ENCODE peak calls at places on chromosomes 5 and 9, in six cellular contexts. K is NCI-H146; Q is fibroblast of villous mesenchyme; W is GM18507; F is effector CD4-positive, alpha-beta T cell; T is esophagus muscularis mucosa. R is an unnamed sample.

GRCh38 chr9:96442491-96442890 is 7.5 kb upstream of the HABP4 start:
- DNase-seq in K (no peak), Q (no peak), W (no peak), F (no peak), T (no peak), R (no peak)

GRCh38 chr5:4207456-4207855 is 611.8 kb downstream of the IRX1 start:
- DNase-seq in K (no peak), Q (no peak), W (no peak), F (no peak), T (no peak), R (no peak)

GRCh38 chr9:88737031-88737430 is 202.1 kb downstream of the NXNL2 start:
- DNase-seq in K (no peak), Q (no peak), W (no peak), F (no peak), T (no peak), R (no peak)

GRCh38 chr9:38423939-38424843 is at the start of gene IGFBPL1:
- DNase-seq in K (peak; percentile 79), Q (no peak), W (no peak), F (no peak), T (no peak), R (peak; percentile 83)

GRCh38 chr9:136219276-136219675 is 14.3 kb upstream of the LHX3 start:
- DNase-seq in K (no peak), Q (peak; percentile 80), W (no peak), F (no peak), T (no peak), R (no peak)

GRCh38 chr9:27732494-27732893 is 159.2 kb upstream of the C9orf72 start:
- DNase-seq in K (no peak), Q (no peak), W (no peak), F (no peak), T (no peak), R (no peak)

GRCh38 chr5:71982717-71983395 is 124.4 kb upstream of the MAP1B start:
- DNase-seq in K (no peak), Q (no peak), W (no peak), F (no peak), T (peak; percentile 12), R (no peak)

GRCh38 chr5:149212203-149212951 is 59.3 kb upstream of the AFAP1L1 start:
- DNase-seq in K (no peak), Q (peak; percentile 99), W (no peak), F (no peak), T (no peak), R (no peak)

GRCh38 chr5:169299651-169300467 is 1.1 kb downstream of the SLIT3 start:
- DNase-seq in K (no peak), Q (no peak), W (no peak), F (no peak), T (peak; percentile 93), R (no peak)